ENCODE peak calls at places on chromosome 18, in six cellular contexts. K is transverse colon, U is ovary, C is sigmoid colon, R is RWPE1, V is neural progenitor cell. G is an unnamed sample.

GRCh38 chr18:59514193-59514592 is 155.1 kb upstream of the LMAN1 start:
- DNase-seq in K (peak; percentile 20), U (peak; percentile 79), C (peak; percentile 86), R (no peak), V (peak; percentile 33), G (no peak)

GRCh38 chr18:9475643-9476580 is 599 bp downstream of the RALBP1 start:
- DNase-seq in K (no peak), U (no peak), C (no peak), R (peak; percentile 53), V (no peak), G (no peak)

GRCh38 chr18:63152791-63153190 is 166.8 kb downstream of the BCL2 start:
- DNase-seq in K (no peak), U (no peak), C (no peak), R (no peak), V (no peak), G (no peak)

GRCh38 chr18:48356909-48357631 is 52.1 kb downstream of the ZBTB7C start:
- DNase-seq in K (no peak), U (no peak), C (peak; percentile 29), R (no peak), V (no peak), G (peak; percentile 54)

GRCh38 chr18:25998461-25998860 is 92.0 kb downstream of the SS18 start:
- DNase-seq in K (no peak), U (no peak), C (no peak), R (no peak), V (no peak), G (no peak)

GRCh38 chr18:50301074-50301473 is 13.6 kb upstream of the CXXC1 start:
- DNase-seq in K (no peak), U (no peak), C (no peak), R (no peak), V (no peak), G (no peak)

GRCh38 chr18:2515408-2515807 is 55.9 kb downstream of the METTL4 start:
- DNase-seq in K (no peak), U (no peak), C (no peak), R (peak; percentile 87), V (no peak), G (no peak)

GRCh38 chr18:21242141-21243040 is at the start of gene GREB1L:
- DNase-seq in K (peak; percentile 48), U (peak; percentile 90), C (no peak), R (peak; percentile 67), V (peak; percentile 93), G (no peak)

GRCh38 chr18:52764271-52764670 is 424.3 kb downstream of the DCC start:
- DNase-seq in K (no peak), U (no peak), C (no peak), R (no peak), V (no peak), G (no peak)

GRCh38 chr18:76968073-76968472 is 145.7 kb downstream of the ZNF236 start:
- DNase-seq in K (no peak), U (no peak), C (no peak), R (no peak), V (peak; percentile 48), G (no peak)

GRCh38 chr18:51647942-51648341 is 450.5 kb upstream of the MEX3C start:
- DNase-seq in K (no peak), U (no peak), C (no peak), R (no peak), V (no peak), G (no peak)

GRCh38 chr18:58733866-58734265 is 62.6 kb downstream of the MALT1 start:
- DNase-seq in K (no peak), U (no peak), C (no peak), R (no peak), V (no peak), G (no peak)

GRCh38 chr18:9731380-9731779 is 23.3 kb downstream of the RAB31 start:
- DNase-seq in K (no peak), U (no peak), C (peak; percentile 28), R (peak; percentile 81), V (no peak), G (no peak)

GRCh38 chr18:37481058-37481457 is 84.5 kb downstream of the CELF4 start:
- DNase-seq in K (no peak), U (no peak), C (no peak), R (no peak), V (peak; percentile 26), G (no peak)

GRCh38 chr18:34929336-34929780 is 111.9 kb upstream of the MAPRE2 start:
- DNase-seq in K (no peak), U (no peak), C (no peak), R (peak; percentile 14), V (no peak), G (no peak)

GRCh38 chr18:78721281-78721949 is 258.2 kb upstream of the SALL3 start:
- DNase-seq in K (no peak), U (no peak), C (peak; percentile 50), R (no peak), V (peak; percentile 19), G (peak; percentile 62)

GRCh38 chr18:22193466-22193865 is 24.1 kb downstream of the GATA6 start:
- DNase-seq in K (peak; percentile 33), U (peak; percentile 71), C (no peak), R (no peak), V (peak; percentile 60), G (no peak)

GRCh38 chr18:59672125-59672769 is 25.0 kb downstream of the CCBE1 start:
- DNase-seq in K (no peak), U (no peak), C (peak; percentile 75), R (no peak), V (no peak), G (no peak)

GRCh38 chr18:48342125-48342524 is 67.1 kb downstream of the ZBTB7C start:
- DNase-seq in K (no peak), U (no peak), C (no peak), R (no peak), V (peak; percentile 34), G (peak; percentile 40)

GRCh38 chr18:50869150-50869549 is 9.8 kb upstream of the ME2 start:
- DNase-seq in K (no peak), U (no peak), C (no peak), R (no peak), V (no peak), G (no peak)

GRCh38 chr18:55275042-55275897 is 312.7 kb downstream of the TCF4 start:
- DNase-seq in K (no peak), U (no peak), C (no peak), R (no peak), V (no peak), G (no peak)
- TF ChIP-seq CTCF in K (no peak), U (no peak), C (no peak), R (no peak), V (peak; percentile 45), G (peak; percentile 55)

GRCh38 chr18:24268784-24269550 is 128.7 kb downstream of the OSBPL1A start:
- DNase-seq in K (peak; percentile 16), U (no peak), C (no peak), R (no peak), V (peak; percentile 25), G (no peak)

GRCh38 chr18:24273596-24273995 is 124.0 kb downstream of the OSBPL1A start:
- DNase-seq in K (peak; percentile 19), U (no peak), C (no peak), R (no peak), V (no peak), G (no peak)

GRCh38 chr18:24270358-24270936 is 127.2 kb downstream of the OSBPL1A start:
- DNase-seq in K (no peak), U (no peak), C (no peak), R (no peak), V (no peak), G (no peak)

GRCh38 chr18:24270937-24271380 is 126.7 kb downstream of the OSBPL1A start:
- DNase-seq in K (no peak), U (no peak), C (no peak), R (peak; percentile 29), V (peak; percentile 46), G (no peak)

DNA sequence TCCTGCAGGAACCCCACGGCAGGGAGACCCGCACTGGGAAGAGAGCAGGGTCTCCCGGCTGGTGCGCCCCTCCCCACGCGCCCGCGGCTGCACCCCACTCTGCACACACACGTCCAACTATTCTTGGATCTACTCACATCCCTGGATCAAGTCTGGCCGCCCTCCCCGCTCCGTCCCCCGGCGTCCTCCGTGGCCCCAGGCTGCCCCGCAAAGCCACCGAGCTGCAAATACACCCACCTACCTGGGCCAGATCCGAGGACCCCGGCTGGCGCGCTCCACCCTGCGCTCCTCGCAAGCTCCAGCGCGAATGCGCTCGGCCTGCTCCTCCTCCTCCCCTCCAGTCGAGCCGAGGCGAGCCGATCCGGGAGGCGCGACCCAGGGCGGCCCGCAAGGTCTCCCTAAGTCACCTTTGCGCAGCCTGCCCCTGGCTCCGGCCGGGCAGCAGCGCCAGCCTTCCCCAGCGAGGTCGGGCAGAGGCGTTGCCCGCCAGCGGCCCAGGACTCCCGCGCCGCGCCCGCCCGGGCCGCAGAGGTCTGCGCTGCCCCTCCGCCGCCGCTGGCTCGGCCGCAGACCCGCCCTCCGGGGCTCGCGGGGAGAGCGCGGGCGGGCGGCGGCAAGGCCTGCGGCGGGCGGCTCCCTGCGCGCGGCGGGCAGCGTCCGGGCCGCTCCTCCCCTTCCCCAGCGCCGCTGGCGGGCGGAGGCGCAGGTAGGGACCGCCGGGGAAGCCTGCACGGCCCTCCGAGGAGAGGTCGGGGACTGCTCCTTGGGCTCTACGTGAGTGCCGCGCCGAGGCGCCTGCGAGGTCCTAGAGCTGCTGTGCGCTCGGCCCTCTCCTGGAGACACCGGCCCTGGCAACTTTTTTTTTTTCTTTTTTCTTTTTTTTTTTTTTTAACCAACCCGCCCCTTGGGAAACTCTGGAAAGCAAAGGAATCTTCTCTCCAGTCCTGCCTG is 126.0 kb downstream of the OSBPL1A start:
- DNase-seq in K (peak; percentile 73), U (peak; percentile 83), C (peak; percentile 87), R (peak; percentile 64), V (peak; percentile 95), G (peak; percentile 94)
- TF ChIP-seq CTCF in K (peak; percentile 40), U (no peak), C (no peak), R (no peak), V (peak; percentile 38), G (peak; percentile 68)

GRCh38 chr18:57561728-57562423 is 24.6 kb downstream of the FECH start:
- DNase-seq in K (no peak), U (no peak), C (no peak), R (peak; percentile 31), V (peak; percentile 84), G (no peak)

GRCh38 chr18:57555134-57555533 is 31.4 kb downstream of the FECH start:
- DNase-seq in K (no peak), U (no peak), C (no peak), R (no peak), V (no peak), G (no peak)

GRCh38 chr18:57559311-57559710 is 27.2 kb downstream of the FECH start:
- DNase-seq in K (no peak), U (no peak), C (no peak), R (no peak), V (no peak), G (no peak)
- TF ChIP-seq CTCF in K (no peak), U (no peak), C (no peak), R (no peak), V (no peak), G (no peak)

DNA sequence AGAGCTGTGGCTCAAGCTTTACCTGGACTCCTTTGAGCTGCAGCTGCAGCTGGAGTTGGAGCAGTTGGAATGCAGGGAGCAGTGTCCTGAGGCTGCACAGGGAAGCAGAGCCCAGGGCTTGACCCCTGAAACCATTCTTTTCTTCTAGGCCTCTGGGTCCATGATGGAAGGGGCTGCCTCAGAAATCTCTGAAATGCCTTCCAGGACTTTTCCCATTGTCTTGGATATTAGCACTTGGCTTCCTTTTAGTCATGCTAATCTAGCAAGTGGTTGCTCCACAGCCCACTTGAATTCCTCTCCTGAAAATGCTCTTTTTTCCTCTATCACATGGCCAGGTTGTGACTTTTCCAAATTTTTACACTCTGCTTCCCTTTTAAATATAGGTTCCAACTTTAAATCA is 108.6 kb upstream of the RNF152 start:
- DNase-seq in K (no peak), U (no peak), C (no peak), R (no peak), V (no peak), G (no peak)
- TF ChIP-seq CTCF in K (no peak), U (no peak), C (no peak), R (no peak), V (no peak), G (no peak)

G was measured in chondrocyte.